ENCODE peak calls at places on chromosome 3, in four cellular contexts. A is stimulated activated CD4-positive, alpha-beta T cell treated with anti-CD3 and anti-CD28 coated beads, Interleukin-1b, Interleukin-23, amount 100 ng/mL, for 48 hours; X is fibroblast of pulmonary artery; Q is fibroblast of mammary gland. H is an unnamed sample.
A peak's percentile ranks its signal among the peaks of the same experiment; 100 is the strongest.

GRCh38 chr3:83482402-83482801 is 1476.4 kb upstream of the CADM2 start:
- DNase-seq in Q (no peak), X (no peak), A (no peak), H (no peak)

GRCh38 chr3:111936967-111937366 is 41.9 kb upstream of the ABHD10 start:
- DNase-seq in X (peak; percentile 24), A (no peak), Q (peak; percentile 49), H (no peak)

GRCh38 chr3:55406666-55407425 is 80.3 kb downstream of the WNT5A start:
- DNase-seq in Q (peak; percentile 66), X (no peak), A (no peak), H (no peak)

GRCh38 chr3:195756935-195757302 is 36.1 kb downstream of the MUC20 start:
- DNase-seq in Q (no peak), X (no peak), A (no peak), H (peak; percentile 9)

GRCh38 chr3:186599785-186600166 is 13.1 kb upstream of the AHSG start:
- DNase-seq in X (no peak), Q (no peak), A (no peak), H (no peak)

GRCh38 chr3:170352936-170353335 is 4.6 kb upstream of the SKIL start:
- DNase-seq in A (no peak), Q (no peak), X (no peak), H (no peak)

GRCh38 chr3:190074817-190075216 is 45.9 kb downstream of the P3H2 start:
- DNase-seq in X (no peak), Q (no peak), A (no peak), H (no peak)

GRCh38 chr3:39639344-39640236 is 169.8 kb upstream of the MYRIP start:
- DNase-seq in X (peak; percentile 93), A (peak; percentile 29), Q (peak; percentile 97), H (peak; percentile 92)

GRCh38 chr3:122555275-122556071 is 8.6 kb downstream of the PARP9 start:
- DNase-seq in Q (peak; percentile 25), X (peak; percentile 22), A (no peak), H (no peak)

GRCh38 chr3:44058022-44058867 is 183.4 kb upstream of the TOPAZ1 start:
- DNase-seq in Q (peak; percentile 83), A (peak; percentile 32), X (peak; percentile 24), H (peak; percentile 72)

GRCh38 chr3:48222616-48223513 is at the start of gene CAMP:
- DNase-seq in Q (peak; percentile 44), X (peak; percentile 78), A (no peak), H (peak; percentile 98)

GRCh38 chr3:98994128-98994762 is 92.8 kb upstream of the DCBLD2 start:
- DNase-seq in Q (peak; percentile 82), X (peak; percentile 85), A (no peak), H (peak; percentile 55)

GRCh38 chr3:41525288-41526064 is 326.2 kb downstream of the CTNNB1 start:
- DNase-seq in A (no peak), X (no peak), Q (no peak), H (no peak)